ENCODE peak calls at places on chromosomes 5 and 9, in ten cellular contexts. I is KG1; F is SK-MEL-5; C is stimulated activated CD4-positive, alpha-beta T cell treated with anti-CD3 and anti-CD28 coated beads, Interleukin-15, amount 100 ng/mL, for 1 hour; M is nephron progenitor cell; R is ELR; S is OCI-M1; Q is HT-29; L is activated T-helper 1 cell treated with Interleukin-2 at 50 U/mL for 16 hours; G is activated naive CD8-positive, alpha-beta T cell treated with anti-CD3 and anti-CD28 coated beads for 36 hours. X is an unnamed sample.
A peak's percentile ranks its signal among the peaks of the same experiment; 100 is the strongest.

GRCh38 chr9:95083086-95083768 is 234.3 kb downstream of the FANCC start:
- DNase-seq in I (no peak), F (no peak), C (no peak), M (no peak), R (no peak), S (no peak), Q (no peak), L (no peak), G (no peak), X (no peak)

GRCh38 chr9:133370680-133371079 is 5.2 kb downstream of the SURF4 start:
- DNase-seq in I (no peak), F (no peak), C (no peak), M (no peak), R (no peak), S (no peak), Q (no peak), L (no peak), G (peak; percentile 49), X (no peak)

GRCh38 chr5:149317281-149318048 is 27.8 kb upstream of the GRPEL2 start:
- DNase-seq in I (no peak), F (peak; percentile 66), C (no peak), M (no peak), R (peak; percentile 60), S (peak; percentile 75), Q (peak; percentile 71), L (no peak), G (no peak), X (peak; percentile 10)

GRCh38 chr5:10479226-10479721 is 37.6 kb downstream of the ROPN1L start:
- DNase-seq in I (no peak), F (no peak), C (no peak), M (no peak), R (peak; percentile 89), S (no peak), Q (peak; percentile 58), L (no peak), G (no peak), X (peak; percentile 74)

GRCh38 chr9:16828335-16829281 is 41.9 kb downstream of the BNC2 start:
- DNase-seq in I (no peak), F (no peak), C (no peak), M (peak; percentile 77), R (peak; percentile 51), S (no peak), Q (no peak), L (no peak), G (no peak), X (no peak)

GRCh38 chr9:9341203-9341602 is 1271.6 kb downstream of the PTPRD start:
- DNase-seq in I (no peak), F (peak; percentile 1), C (no peak), M (no peak), R (no peak), S (no peak), Q (no peak), L (no peak), G (no peak), X (no peak)

GRCh38 chr9:121399883-121400607 is 30.0 kb upstream of the STOM start:
- DNase-seq in I (peak; percentile 40), F (peak; percentile 83), C (no peak), M (peak; percentile 12), R (peak; percentile 87), S (peak; percentile 83), Q (peak; percentile 83), L (no peak), G (no peak), X (peak; percentile 1)

GRCh38 chr9:130042406-130042930 is 521 bp downstream of the FNBP1 start:
- DNase-seq in I (no peak), F (no peak), C (peak; percentile 28), M (peak; percentile 64), R (peak; percentile 50), S (no peak), Q (no peak), L (no peak), G (peak; percentile 47), X (no peak)